ENCODE peak calls at places on chromosomes 7 and 10, in six cellular contexts. X is naive thymus-derived CD4-positive, alpha-beta T cell; A is lower leg skin; Q is astrocyte of the spinal cord; W is GM23248; N is midbrain. O is an unnamed sample.

GRCh38 chr7:23021581-23021980 is 7.7 kb upstream of the HYCC1 start:
- DNase-seq in X (no peak), A (no peak), Q (no peak), W (no peak), N (no peak), O (no peak)

GRCh38 chr7:27242580-27243339 is at the start of gene EVX1:
- DNase-seq in X (no peak), A (no peak), Q (no peak), W (peak; percentile 50), N (no peak), O (peak; percentile 44)

GRCh38 chr7:4837814-4838625 is 23.8 kb downstream of the PAPOLB start:
- DNase-seq in X (no peak), A (peak; percentile 70), Q (no peak), W (no peak), N (no peak), O (peak; percentile 32)

GRCh38 chr7:157335991-157336382 is 817 bp upstream of the DNAJB6 start:
- DNase-seq in X (no peak), A (no peak), Q (no peak), W (no peak), N (no peak), O (no peak)

GRCh38 chr10:1217661-1218060 is 161.5 kb downstream of the WDR37 start:
- DNase-seq in X (no peak), A (peak; percentile 76), Q (no peak), W (no peak), N (no peak), O (no peak)

GRCh38 chr10:30553625-30554442 is 75.7 kb downstream of the LYZL2 start:
- DNase-seq in X (no peak), A (peak; percentile 95), Q (peak; percentile 19), W (peak; percentile 81), N (peak; percentile 6), O (peak; percentile 33)

GRCh38 chr7:50216626-50217025 is 87.9 kb upstream of the IKZF1 start:
- DNase-seq in X (no peak), A (no peak), Q (no peak), W (no peak), N (no peak), O (no peak)

GRCh38 chr10:124086787-124087671 is 6.4 kb downstream of the CHST15 start:
- DNase-seq in X (no peak), A (no peak), Q (no peak), W (no peak), N (no peak), O (peak; percentile 62)

GRCh38 chr10:13673165-13673564 is 86.4 kb downstream of the PRPF18 start:
- DNase-seq in X (no peak), A (no peak), Q (no peak), W (no peak), N (no peak), O (peak; percentile 7)

GRCh38 chr10:102435529-102436233 is 3.3 kb upstream of the CUEDC2 start:
- DNase-seq in X (no peak), A (no peak), Q (no peak), W (peak; percentile 45), N (no peak), O (no peak)